ENCODE peak calls at places on chromosomes 1 and 21, in eight cellular contexts. C is endothelial cell, N is cardiac muscle cell, F is testis, K is progenitor cell of endocrine pancreas, T is mucosa of descending colon, R is AG09309, U is thyroid gland. Y is an unnamed sample.

GRCh38 chr1:10724052-10724494 is 72.4 kb downstream of the CASZ1 start:
- DNase-seq in C (no peak), N (peak; percentile 50), F (no peak), K (no peak), T (no peak), R (peak; percentile 10), U (peak; percentile 63), Y (no peak)

GRCh38 chr1:43864111-43865045 is 69.2 kb upstream of the ARTN start:
- DNase-seq in C (no peak), N (peak; percentile 25), F (peak; percentile 40), K (no peak), T (no peak), R (no peak), U (peak; percentile 32), Y (peak; percentile 41)

GRCh38 chr1:9687120-9687875 is 35.8 kb downstream of the PIK3CD start:
- DNase-seq in C (peak; percentile 60), N (peak; percentile 58), F (peak; percentile 64), K (peak; percentile 53), T (peak; percentile 80), R (no peak), U (peak; percentile 68), Y (peak; percentile 78)

GRCh38 chr1:183080406-183080805 is 57.2 kb downstream of the LAMC1 start:
- DNase-seq in C (no peak), N (no peak), F (no peak), K (no peak), T (no peak), R (no peak), U (no peak), Y (no peak)

GRCh38 chr21:41366522-41367151 is 4.8 kb downstream of the MX2 start:
- DNase-seq in C (no peak), N (peak; percentile 94), F (no peak), K (no peak), T (peak; percentile 76), R (peak; percentile 63), U (no peak), Y (peak; percentile 67)

GRCh38 chr21:16794944-16795343 is 717.9 kb upstream of the CXADR start:
- DNase-seq in C (no peak), N (peak; percentile 83), F (no peak), K (no peak), T (no peak), R (peak; percentile 67), U (no peak), Y (no peak)

GRCh38 chr1:164803366-164803765 is 244.4 kb downstream of the PBX1 start:
- DNase-seq in C (no peak), N (peak; percentile 69), F (no peak), K (no peak), T (no peak), R (no peak), U (no peak), Y (no peak)

GRCh38 chr1:7476861-7477534 is 294.1 kb upstream of the VAMP3 start:
- DNase-seq in C (no peak), N (peak; percentile 52), F (no peak), K (no peak), T (no peak), R (no peak), U (no peak), Y (no peak)

DNA sequence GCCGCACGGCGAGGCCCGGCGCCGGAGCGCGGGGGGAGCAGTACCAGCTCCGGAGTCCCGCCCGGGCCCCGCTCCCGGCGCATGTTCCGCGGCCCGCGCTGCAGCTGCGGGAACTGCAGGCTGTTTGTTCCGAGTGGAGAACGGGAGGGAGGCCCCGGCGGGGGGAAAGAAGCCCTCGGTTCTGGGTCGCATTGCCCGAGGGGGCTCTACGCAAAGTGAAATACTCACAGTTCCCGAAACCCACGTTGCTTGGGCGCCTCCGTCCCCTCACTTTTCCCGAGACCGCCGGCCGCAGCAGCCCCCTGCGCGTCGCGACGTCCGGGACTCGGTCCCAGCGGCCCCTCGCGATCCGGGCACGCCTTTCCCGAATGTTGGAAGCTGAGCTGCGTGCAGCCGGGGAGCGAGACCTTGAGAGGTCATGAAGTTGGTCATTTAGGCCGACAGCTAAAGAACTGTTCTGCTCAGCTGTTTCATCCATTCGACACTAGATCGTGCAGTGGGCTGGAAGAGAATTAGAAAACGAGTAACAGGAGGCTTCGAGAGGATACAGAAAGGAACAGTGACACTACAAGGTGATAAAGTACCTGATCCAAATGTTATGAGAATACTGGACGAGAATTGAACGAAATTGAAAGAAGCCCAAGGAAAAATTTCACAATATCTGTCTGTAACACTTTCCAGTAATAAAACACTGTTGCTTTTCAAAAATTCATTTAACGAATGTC is 596 bp upstream of the LIN9 start:
- DNase-seq in C (no peak), N (peak; percentile 24), F (peak; percentile 55), K (no peak), T (no peak), R (no peak), U (peak; percentile 6), Y (peak; percentile 20)
- TF ChIP-seq CTCF in C (no peak), N (no peak), F (no peak), K (peak; percentile 25), T (no peak), R (no peak), U (no peak), Y (no peak)

DNA sequence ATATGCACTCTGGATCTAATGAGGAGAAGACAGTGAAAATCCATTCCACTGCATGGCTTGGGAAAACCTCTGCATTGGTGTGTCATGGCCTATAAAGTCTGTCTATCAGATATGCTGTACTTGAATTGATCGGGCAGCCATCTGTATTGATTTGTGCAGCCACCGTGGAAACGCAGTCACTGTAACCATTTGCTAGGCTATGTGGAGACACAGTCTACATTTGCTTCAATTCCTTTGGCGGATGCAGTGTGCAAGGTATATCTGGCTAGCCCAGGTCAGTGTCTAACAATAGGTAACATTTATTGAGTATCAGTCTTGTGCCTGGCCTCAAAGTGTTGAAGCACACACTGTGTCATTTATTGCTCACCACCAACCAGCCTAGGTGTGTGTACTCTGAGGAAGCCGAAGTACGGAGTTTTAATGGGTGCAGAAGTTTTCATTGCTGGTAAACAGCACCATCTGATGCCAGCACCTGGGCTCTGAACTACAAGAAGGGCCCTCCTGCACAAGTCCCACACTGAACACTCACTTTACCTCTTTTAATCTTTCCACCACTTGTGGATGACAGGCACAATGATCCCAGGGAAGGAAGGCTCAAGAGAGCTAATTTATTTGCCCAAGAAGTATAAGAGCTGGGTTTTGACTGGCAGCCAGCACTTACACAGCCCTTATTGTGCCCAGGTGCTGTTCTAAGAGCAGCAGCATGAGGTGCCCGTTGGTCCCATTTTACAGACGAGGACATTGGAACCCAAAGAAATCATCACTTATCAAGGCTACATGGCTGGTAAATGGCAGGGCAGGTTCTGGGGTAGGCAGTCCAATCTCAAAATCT is 83.3 kb downstream of the DAB1 start:
- DNase-seq in C (no peak), N (no peak), F (no peak), K (no peak), T (no peak), R (no peak), U (peak; percentile 5), Y (no peak)
- TF ChIP-seq CTCF in C (no peak), N (no peak), F (no peak), K (no peak), T (no peak), R (no peak), U (no peak), Y (no peak)

GRCh38 chr1:150161747-150162581 is 12.2 kb downstream of the PLEKHO1 start:
- DNase-seq in C (no peak), N (peak; percentile 48), F (no peak), K (no peak), T (no peak), R (no peak), U (no peak), Y (no peak)
- TF ChIP-seq CTCF in C (no peak), N (no peak), F (no peak), K (no peak), T (no peak), R (no peak), U (no peak), Y (peak; percentile 17)

DNA sequence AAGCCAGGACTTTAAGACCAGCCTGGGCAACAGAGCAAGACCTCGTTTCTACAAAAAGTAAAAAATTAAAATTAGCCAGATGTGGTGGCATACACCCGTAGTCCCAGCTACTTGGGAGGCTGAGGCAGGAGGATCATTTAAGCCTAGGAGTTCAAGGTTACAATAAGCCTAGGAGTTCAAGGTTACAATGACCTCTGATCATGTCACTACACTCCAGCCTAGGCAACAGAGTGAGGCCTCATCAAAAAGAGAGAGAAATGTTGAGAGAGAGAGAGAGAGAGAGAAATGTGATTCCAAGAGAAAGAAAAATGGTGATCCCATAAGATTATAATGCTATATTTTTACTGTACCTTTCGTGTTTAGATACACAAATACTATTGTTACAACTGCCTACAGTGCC is 60.2 kb downstream of the PACC1 start:
- DNase-seq in C (no peak), N (no peak), F (no peak), K (no peak), T (no peak), R (no peak), U (no peak), Y (no peak)
- TF ChIP-seq CTCF in C (no peak), N (no peak), F (no peak), K (no peak), T (no peak), R (no peak), U (no peak), Y (no peak)

GRCh38 chr1:198075296-198075695 is 81.5 kb upstream of the NEK7 start:
- DNase-seq in C (no peak), N (no peak), F (no peak), K (no peak), T (no peak), R (no peak), U (no peak), Y (no peak)

GRCh38 chr1:198068280-198068679 is 88.5 kb upstream of the NEK7 start:
- DNase-seq in C (no peak), N (no peak), F (no peak), K (no peak), T (no peak), R (no peak), U (no peak), Y (no peak)

DNA sequence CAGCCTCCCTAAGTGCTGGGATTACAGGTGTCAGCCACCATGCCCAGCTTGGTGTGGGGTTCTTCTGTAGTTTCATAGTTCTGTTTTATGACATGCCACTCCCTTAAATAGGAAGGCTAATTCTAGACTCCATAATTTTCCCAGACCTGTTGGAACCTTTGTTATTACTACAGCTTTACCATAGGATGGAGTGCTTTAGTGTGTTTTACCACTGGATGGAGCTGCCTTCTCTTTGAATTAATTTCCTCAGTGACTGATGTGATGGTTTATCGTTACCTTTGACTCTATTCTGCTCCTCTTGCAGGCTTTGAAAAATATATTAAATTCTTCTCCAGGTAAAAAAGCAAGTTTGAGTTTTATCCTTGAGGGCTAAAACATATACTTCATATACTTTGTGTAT is 84.6 kb upstream of the NEK7 start:
- DNase-seq in C (no peak), N (peak; percentile 37), F (no peak), K (no peak), T (no peak), R (no peak), U (no peak), Y (no peak)
- TF ChIP-seq CTCF in C (no peak), N (peak; percentile 41), F (no peak), K (no peak), T (no peak), R (peak; percentile 48), U (no peak), Y (peak; percentile 3)

DNA sequence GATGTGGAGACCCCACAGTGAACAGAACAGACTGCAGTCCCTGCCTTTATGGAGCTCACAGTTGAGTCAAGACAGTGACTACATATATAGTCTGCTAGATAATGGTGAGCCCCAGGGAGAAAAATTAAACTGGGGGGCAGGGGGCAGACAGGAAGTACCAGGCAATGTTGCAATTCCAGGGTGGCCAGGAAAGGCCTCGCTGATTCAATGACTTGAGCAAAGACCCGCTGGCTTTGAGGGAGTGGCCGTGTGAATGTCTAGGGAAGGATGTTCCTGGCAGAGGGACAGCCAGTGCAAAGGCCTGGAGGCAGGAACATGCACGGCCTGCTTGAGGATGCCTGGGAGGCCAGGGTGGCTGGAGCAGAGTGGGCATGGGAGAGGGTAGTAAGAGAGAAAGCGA is 23.0 kb upstream of the EPHA8 start:
- DNase-seq in C (no peak), N (peak; percentile 13), F (no peak), K (no peak), T (no peak), R (no peak), U (no peak), Y (no peak)
- TF ChIP-seq CTCF in C (no peak), N (no peak), F (no peak), K (no peak), T (no peak), R (no peak), U (no peak), Y (no peak)